ENCODE peak calls at places on chromosomes 13 and 19, in six cellular contexts. B is CD4-positive, CD25-positive, alpha-beta regulatory T cell; W is breast epithelium; F is ovary; Y is GM23248; I is CD8-positive, alpha-beta memory T cell. T is an unnamed sample.

GRCh38 chr19:47369923-47370625 is 21.0 kb downstream of the DHX34 start:
- DNase-seq in F (no peak), B (no peak), Y (peak; percentile 85), I (no peak), W (no peak), T (no peak)

GRCh38 chr19:48780684-48781391 is 25.5 kb downstream of the FGF21 start:
- DNase-seq in W (no peak), I (no peak), B (no peak), Y (peak; percentile 34), F (no peak), T (no peak)

GRCh38 chr13:76667551-76667950 is 218.7 kb downstream of the KCTD12 start:
- DNase-seq in F (no peak), B (peak; percentile 8), I (peak; percentile 37), W (no peak), Y (peak; percentile 82), T (peak; percentile 38)

GRCh38 chr13:39051157-39051556 is 12.9 kb downstream of the NHLRC3 start:
- DNase-seq in W (no peak), I (no peak), F (no peak), B (peak; percentile 45), Y (peak; percentile 69), T (no peak)

GRCh38 chr13:45108716-45109706 is 11.3 kb upstream of the GTF2F2 start:
- DNase-seq in B (no peak), I (peak; percentile 18), W (no peak), F (no peak), Y (peak; percentile 32), T (no peak)

GRCh38 chr13:40518481-40518882 is 148.0 kb downstream of the FOXO1 start:
- DNase-seq in I (no peak), F (no peak), B (no peak), Y (no peak), W (no peak), T (no peak)

GRCh38 chr13:111876506-111876905 is 190.4 kb upstream of the SOX1 start:
- DNase-seq in Y (no peak), B (no peak), W (no peak), I (no peak), F (no peak), T (no peak)

GRCh38 chr19:42412223-42412622 is 15.0 kb downstream of the LIPE start:
- DNase-seq in W (no peak), B (no peak), I (no peak), Y (no peak), F (no peak), T (no peak)

GRCh38 chr19:39212377-39212742 is 8.3 kb upstream of the SYCN start:
- DNase-seq in Y (peak; percentile 24), I (peak; percentile 51), B (peak; percentile 46), F (no peak), W (no peak), T (no peak)

GRCh38 chr13:83878691-83879410 is 3.4 kb downstream of the SLITRK1 start:
- DNase-seq in I (no peak), Y (no peak), W (no peak), F (no peak), B (no peak), T (no peak)

GRCh38 chr13:91464336-91464735 is 65.9 kb downstream of the GPC5 start:
- DNase-seq in W (no peak), F (no peak), I (no peak), Y (no peak), B (no peak), T (no peak)

GRCh38 chr13:99360696-99361095 is 53.5 kb upstream of the GPR183 start:
- DNase-seq in W (no peak), I (no peak), Y (no peak), F (no peak), B (no peak), T (no peak)

GRCh38 chr13:69856331-69856730 is 251.3 kb upstream of the ATXN8OS start:
- DNase-seq in W (no peak), Y (no peak), I (no peak), F (no peak), B (no peak), T (no peak)

GRCh38 chr13:108957369-108958012 is 328.1 kb downstream of the MYO16 start:
- DNase-seq in B (no peak), F (no peak), Y (peak; percentile 83), I (no peak), W (no peak), T (no peak)

GRCh38 chr13:31045621-31046081 is 113.2 kb downstream of the TEX26 start:
- DNase-seq in F (peak; percentile 56), W (peak; percentile 61), I (no peak), Y (peak; percentile 96), B (no peak), T (no peak)

GRCh38 chr13:23750383-23751121 is 138.6 kb downstream of the MIPEP start:
- DNase-seq in F (no peak), B (no peak), W (no peak), I (no peak), Y (no peak), T (no peak)

GRCh38 chr19:18697680-18698079 is 14.2 kb downstream of the CRTC1 start:
- DNase-seq in W (no peak), F (no peak), B (no peak), I (no peak), Y (no peak), T (no peak)

GRCh38 chr13:51000576-51001260 is 91.1 kb downstream of the RNASEH2B start:
- DNase-seq in B (no peak), F (peak; percentile 30), Y (peak; percentile 89), I (no peak), W (no peak), T (no peak)

GRCh38 chr13:35630551-35631275 is 154.2 kb upstream of the MAB21L1 start:
- DNase-seq in B (no peak), I (no peak), Y (peak; percentile 88), F (no peak), W (no peak), T (no peak)

GRCh38 chr19:18712981-18713380 is 29.5 kb downstream of the CRTC1 start:
- DNase-seq in F (no peak), I (no peak), Y (no peak), W (no peak), B (no peak), T (no peak)

GRCh38 chr19:52138614-52139290 is 986 bp downstream of the ZNF616 start:
- DNase-seq in W (no peak), I (no peak), Y (peak; percentile 63), F (peak; percentile 47), B (peak; percentile 4), T (peak; percentile 2)

GRCh38 chr13:113820813-113821651 is 42.8 kb downstream of the GAS6 start:
- DNase-seq in F (peak; percentile 83), I (no peak), Y (peak; percentile 99), B (no peak), W (peak; percentile 83), T (no peak)

GRCh38 chr19:33677745-33678426 is 56.1 kb downstream of the CHST8 start:
- DNase-seq in F (no peak), Y (no peak), B (no peak), I (no peak), W (no peak), T (no peak)

GRCh38 chr13:29359181-29359580 is 236.3 kb downstream of the SLC7A1 start:
- DNase-seq in B (no peak), F (no peak), Y (no peak), W (no peak), I (no peak), T (no peak)

GRCh38 chr13:98482476-98483444 is 94.1 kb downstream of the STK24 start:
- DNase-seq in B (no peak), W (peak; percentile 67), F (peak; percentile 68), Y (peak; percentile 90), I (no peak), T (no peak)

GRCh38 chr19:5642204-5642603 is 19.3 kb downstream of the SAFB start:
- DNase-seq in F (no peak), B (no peak), Y (no peak), W (no peak), I (no peak), T (no peak)
- H3K36me3 ChIP-seq in F (no peaks in the 10 kb centered on the region), B (peaks cover 65% of the 10 kb centered on the region), Y (peaks cover 43% of the 10 kb centered on the region), W (no peaks in the 10 kb centered on the region), I (peaks cover 50% of the 10 kb centered on the region), T (peaks cover 23% of the 10 kb centered on the region)

GRCh38 chr19:8515317-8515716 is 1.4 kb upstream of the ZNF414 start:
- DNase-seq in B (peak; percentile 45), Y (no peak), F (no peak), I (peak; percentile 74), W (no peak), T (peak; percentile 85)

GRCh38 chr19:8518536-8518935 is 4.6 kb upstream of the ZNF414 start:
- DNase-seq in F (no peak), Y (no peak), I (no peak), B (no peak), W (no peak), T (peak; percentile 38)

GRCh38 chr19:8517551-8518442 is 3.8 kb upstream of the ZNF414 start:
- DNase-seq in I (peak; percentile 65), W (no peak), B (peak; percentile 72), F (no peak), Y (peak; percentile 81), T (peak; percentile 68)

GRCh38 chr19:8513687-8514504 is at the start of gene ZNF414:
- DNase-seq in Y (peak; percentile 99), F (peak; percentile 98), I (peak; percentile 98), B (peak; percentile 98), W (peak; percentile 97), T (peak; percentile 100)

GRCh38 chr19:8519388-8519787 is 5.4 kb upstream of the ZNF414 start:
- DNase-seq in Y (no peak), W (no peak), I (no peak), F (no peak), B (no peak), T (no peak)
- H3K4me3 ChIP-seq in Y (no peak overlapping the region), W (no peak overlapping the region), I (no peak overlapping the region), F (no peak overlapping the region), B (no peak overlapping the region), T (no peak overlapping the region)

DNA sequence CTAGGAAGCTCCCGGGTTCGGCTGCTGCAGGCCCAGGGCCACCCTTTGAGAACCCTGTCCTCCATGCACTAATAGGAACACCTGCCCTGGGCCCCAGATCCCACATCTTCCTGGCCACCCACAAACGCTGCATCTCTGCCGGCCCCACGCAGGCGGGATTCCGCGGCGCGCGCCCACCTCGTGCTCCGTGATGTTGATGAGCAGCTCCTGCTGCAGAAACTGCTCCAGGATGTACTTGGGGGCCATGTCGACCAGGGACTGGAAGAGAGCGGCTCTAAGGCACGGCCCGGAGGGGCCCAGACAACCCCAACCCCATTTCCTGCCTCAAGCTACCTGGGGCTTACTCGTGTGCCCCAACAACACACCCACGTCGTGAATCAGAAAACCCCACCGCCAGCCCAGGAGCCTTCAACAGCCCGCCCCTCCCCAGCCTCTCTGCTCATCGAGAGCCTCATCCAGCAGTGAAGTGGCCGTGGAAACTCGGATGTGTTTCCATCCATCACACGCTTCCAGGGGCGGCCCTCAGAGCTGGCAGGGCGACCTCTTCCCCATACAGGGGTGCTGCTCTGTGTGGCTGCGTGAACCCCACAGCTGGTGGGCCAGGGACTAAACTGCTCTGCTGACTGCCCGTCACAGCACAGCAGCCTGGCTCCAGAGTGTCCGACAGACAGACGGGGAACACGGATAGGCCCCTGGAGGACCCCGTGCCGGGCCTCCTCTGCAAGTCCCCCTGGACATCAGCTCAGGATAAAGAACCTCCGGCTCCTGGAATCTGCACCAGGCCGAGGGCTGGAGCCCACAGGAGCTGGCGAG is 4.2 kb downstream of the POLR2E start:
- DNase-seq in I (peak; percentile 77), B (no peak), Y (no peak), F (no peak), W (no peak), T (no peak)
- H3K36me3 ChIP-seq in I (peaks cover 19% of the 10 kb centered on the region), B (peaks cover 12% of the 10 kb centered on the region), Y (peaks cover 3% of the 10 kb centered on the region), F (no peaks in the 10 kb centered on the region), W (no peaks in the 10 kb centered on the region), T (peaks cover 5% of the 10 kb centered on the region)

DNA sequence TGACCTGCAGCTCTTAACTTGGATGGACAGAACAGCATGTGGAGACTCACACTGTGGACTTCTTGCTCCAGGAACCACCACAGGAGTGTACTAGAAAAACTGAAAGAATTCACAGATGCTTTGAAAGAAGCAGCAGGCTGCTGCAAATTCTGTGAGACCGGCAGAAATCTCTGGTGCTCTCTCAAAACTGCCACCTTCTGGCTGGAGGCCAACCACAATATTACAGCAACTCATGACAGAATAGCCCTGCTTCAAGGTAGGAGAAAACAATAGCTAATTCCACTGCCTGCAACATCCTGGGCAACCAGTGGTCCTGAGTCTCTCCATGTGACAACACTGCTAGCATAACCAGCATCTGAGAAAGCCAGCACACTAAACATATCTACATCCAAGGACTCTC is 26.9 kb downstream of the CDK8 start:
- DNase-seq in I (no peak), F (no peak), B (no peak), W (no peak), Y (no peak), T (no peak)
- H3K4me3 ChIP-seq in I (no peak overlapping the region), F (no peak overlapping the region), B (no peak overlapping the region), W (no peak overlapping the region), Y (no peak overlapping the region), T (no peak overlapping the region)

T was measured in naive thymus-derived CD4-positive, alpha-beta T cell.